ENCODE peak calls at places on chromosome 11, in five cellular contexts. A, O, G, Z and P are unnamed samples.
A peak's percentile ranks its signal among the peaks of the same experiment; 100 is the strongest.

GRCh38 chr11:73528420-73528819 is 69.5 kb downstream of the FAM168A start:
- DNase-seq in A (peak; percentile 55), O (no peak), G (no peak), Z (peak; percentile 27), P (no peak)

GRCh38 chr11:83713701-83714100 is 427.5 kb upstream of the CCDC90B start:
- DNase-seq in A (peak; percentile 81), O (no peak), G (no peak), Z (no peak), P (no peak)

GRCh38 chr11:2529173-2529572 is 84.4 kb downstream of the KCNQ1 start:
- DNase-seq in A (no peak), O (no peak), G (peak; percentile 82), Z (no peak), P (no peak)

GRCh38 chr11:58024601-58025091 is 965 bp downstream of the OR9Q1 start:
- DNase-seq in A (peak; percentile 83), O (peak; percentile 82), G (peak; percentile 91), Z (peak; percentile 88), P (peak; percentile 69)

GRCh38 chr11:86152006-86152862 is 83.3 kb upstream of the PICALM start:
- DNase-seq in A (peak; percentile 72), O (no peak), G (no peak), Z (no peak), P (no peak)

GRCh38 chr11:9265211-9266131 is at the start of gene DENND5A:
- DNase-seq in A (peak; percentile 94), O (peak; percentile 88), G (peak; percentile 96), Z (peak; percentile 62), P (peak; percentile 93)

GRCh38 chr11:71251159-71251721 is 1.1 kb downstream of the SHANK2 start:
- DNase-seq in A (peak; percentile 58), O (no peak), G (peak; percentile 84), Z (no peak), P (peak; percentile 76)

GRCh38 chr11:62489204-62489603 is 57.4 kb downstream of the AHNAK start:
- DNase-seq in A (peak; percentile 66), O (no peak), G (no peak), Z (no peak), P (no peak)

GRCh38 chr11:12110714-12111481 is 508 bp downstream of the MICAL2 start:
- DNase-seq in A (peak; percentile 56), O (peak; percentile 43), G (no peak), Z (peak; percentile 57), P (peak; percentile 81)

GRCh38 chr11:72358461-72359405 is 75.6 kb downstream of the CLPB start:
- DNase-seq in A (no peak), O (no peak), G (no peak), Z (no peak), P (no peak)

GRCh38 chr11:108253176-108253575 is 30.3 kb downstream of the ATM start:
- DNase-seq in A (peak; percentile 32), O (no peak), G (no peak), Z (no peak), P (no peak)

GRCh38 chr11:19451609-19452008 is 210.9 kb upstream of the E2F8 start:
- DNase-seq in A (no peak), O (no peak), G (no peak), Z (no peak), P (no peak)

GRCh38 chr11:63670738-63671321 is 346 bp downstream of the ATL3 start:
- DNase-seq in A (peak; percentile 76), O (peak; percentile 59), G (peak; percentile 88), Z (peak; percentile 79), P (peak; percentile 86)

GRCh38 chr11:2261436-2262230 is 8.8 kb downstream of the ASCL2 start:
- DNase-seq in A (no peak), O (no peak), G (peak; percentile 67), Z (no peak), P (peak; percentile 56)

GRCh38 chr11:98625526-98625925 is 395.2 kb upstream of the CNTN5 start:
- DNase-seq in A (no peak), O (no peak), G (no peak), Z (no peak), P (no peak)

GRCh38 chr11:43268786-43269185 is 43.0 kb upstream of the API5 start:
- DNase-seq in A (no peak), O (no peak), G (no peak), Z (no peak), P (no peak)

GRCh38 chr11:131824766-131825165 is 454.4 kb downstream of the NTM start:
- DNase-seq in A (peak; percentile 85), O (no peak), G (no peak), Z (no peak), P (no peak)

GRCh38 chr11:75776546-75776945 is 8.0 kb downstream of the DGAT2 start:
- DNase-seq in A (no peak), O (no peak), G (no peak), Z (no peak), P (no peak)

GRCh38 chr11:88313441-88313840 is 24.1 kb downstream of the CTSC start:
- DNase-seq in A (peak; percentile 55), O (no peak), G (no peak), Z (no peak), P (no peak)

GRCh38 chr11:57638005-57638760 is 11.5 kb downstream of the YPEL4 start:
- DNase-seq in A (peak; percentile 92), O (peak; percentile 63), G (peak; percentile 91), Z (peak; percentile 33), P (peak; percentile 80)

GRCh38 chr11:11618973-11619435 is 2.8 kb downstream of the GALNT18 start:
- DNase-seq in A (no peak), O (no peak), G (no peak), Z (no peak), P (no peak)

GRCh38 chr11:66844496-66845142 is 1.4 kb downstream of the RCE1 start:
- DNase-seq in A (no peak), O (no peak), G (peak; percentile 85), Z (no peak), P (no peak)

GRCh38 chr11:106482920-106483761 is 405.7 kb downstream of the AASDHPPT start:
- DNase-seq in A (peak; percentile 49), O (no peak), G (no peak), Z (no peak), P (no peak)

GRCh38 chr11:67270256-67271211 is 4.3 kb downstream of the GRK2 start:
- DNase-seq in A (no peak), O (no peak), G (no peak), Z (peak; percentile 66), P (peak; percentile 67)

GRCh38 chr11:13009921-13010736 is 1.0 kb downstream of the RASSF10 start:
- DNase-seq in A (peak; percentile 51), O (no peak), G (peak; percentile 85), Z (peak; percentile 13), P (peak; percentile 76)

GRCh38 chr11:128585498-128586238 is 1.7 kb downstream of the ETS1 start:
- DNase-seq in A (no peak), O (no peak), G (no peak), Z (no peak), P (no peak)

GRCh38 chr11:128589998-128590397 is 2.6 kb upstream of the ETS1 start:
- DNase-seq in A (no peak), O (no peak), G (no peak), Z (no peak), P (no peak)

GRCh38 chr11:128586689-128587088 is 669 bp downstream of the ETS1 start:
- DNase-seq in A (no peak), O (no peak), G (no peak), Z (no peak), P (no peak)

GRCh38 chr11:128588086-128588485 is 728 bp upstream of the ETS1 start:
- DNase-seq in A (peak; percentile 30), O (no peak), G (no peak), Z (no peak), P (no peak)

GRCh38 chr11:128587415-128587814 is at the start of gene ETS1:
- DNase-seq in A (no peak), O (no peak), G (no peak), Z (no peak), P (no peak)
- H3K4me3 ChIP-seq in A (no peak within 1 kb of the TSS), O (peak within 1 kb of the TSS; percentile 62), G (no peak within 1 kb of the TSS), Z (no peak within 1 kb of the TSS), P (peak within 1 kb of the TSS; percentile 33)

GRCh38 chr11:102314784-102315183 is 2.5 kb upstream of the BIRC3 start:
- DNase-seq in A (no peak), O (no peak), G (no peak), Z (no peak), P (no peak)

GRCh38 chr11:102318469-102318868 is 1.2 kb downstream of the BIRC3 start:
- DNase-seq in A (peak; percentile 39), O (no peak), G (no peak), Z (no peak), P (no peak)

GRCh38 chr11:102317099-102317767 is at the start of gene BIRC3:
- DNase-seq in A (peak; percentile 95), O (peak; percentile 70), G (peak; percentile 96), Z (peak; percentile 91), P (peak; percentile 90)

GRCh38 chr11:102317768-102318103 is 452 bp downstream of the BIRC3 start:
- DNase-seq in A (no peak), O (no peak), G (no peak), Z (no peak), P (no peak)

GRCh38 chr11:102316505-102316904 is 779 bp upstream of the BIRC3 start:
- DNase-seq in A (no peak), O (no peak), G (no peak), Z (no peak), P (no peak)
- H3K4me3 ChIP-seq in A (peak overlapping the region; percentile 76), O (peak overlapping the region; percentile 68), G (no peak overlapping the region), Z (no peak overlapping the region), P (peak overlapping the region; percentile 60)

GRCh38 chr11:110081462-110082233 is 11.5 kb upstream of the ZC3H12C start:
- DNase-seq in A (peak; percentile 45), O (no peak), G (no peak), Z (no peak), P (no peak)

GRCh38 chr11:110078923-110079544 is 14.2 kb upstream of the ZC3H12C start:
- DNase-seq in A (no peak), O (no peak), G (no peak), Z (no peak), P (no peak)

GRCh38 chr11:110085255-110085838 is 7.8 kb upstream of the ZC3H12C start:
- DNase-seq in A (peak; percentile 24), O (no peak), G (no peak), Z (no peak), P (no peak)

GRCh38 chr11:110079726-110080125 is 13.5 kb upstream of the ZC3H12C start:
- DNase-seq in A (no peak), O (no peak), G (no peak), Z (no peak), P (no peak)

GRCh38 chr11:110082899-110083298 is 10.3 kb upstream of the ZC3H12C start:
- DNase-seq in A (no peak), O (no peak), G (no peak), Z (no peak), P (no peak)
- H3K4me3 ChIP-seq in A (no peak overlapping the region), O (no peak overlapping the region), G (no peak overlapping the region), Z (no peak overlapping the region), P (no peak overlapping the region)

DNA sequence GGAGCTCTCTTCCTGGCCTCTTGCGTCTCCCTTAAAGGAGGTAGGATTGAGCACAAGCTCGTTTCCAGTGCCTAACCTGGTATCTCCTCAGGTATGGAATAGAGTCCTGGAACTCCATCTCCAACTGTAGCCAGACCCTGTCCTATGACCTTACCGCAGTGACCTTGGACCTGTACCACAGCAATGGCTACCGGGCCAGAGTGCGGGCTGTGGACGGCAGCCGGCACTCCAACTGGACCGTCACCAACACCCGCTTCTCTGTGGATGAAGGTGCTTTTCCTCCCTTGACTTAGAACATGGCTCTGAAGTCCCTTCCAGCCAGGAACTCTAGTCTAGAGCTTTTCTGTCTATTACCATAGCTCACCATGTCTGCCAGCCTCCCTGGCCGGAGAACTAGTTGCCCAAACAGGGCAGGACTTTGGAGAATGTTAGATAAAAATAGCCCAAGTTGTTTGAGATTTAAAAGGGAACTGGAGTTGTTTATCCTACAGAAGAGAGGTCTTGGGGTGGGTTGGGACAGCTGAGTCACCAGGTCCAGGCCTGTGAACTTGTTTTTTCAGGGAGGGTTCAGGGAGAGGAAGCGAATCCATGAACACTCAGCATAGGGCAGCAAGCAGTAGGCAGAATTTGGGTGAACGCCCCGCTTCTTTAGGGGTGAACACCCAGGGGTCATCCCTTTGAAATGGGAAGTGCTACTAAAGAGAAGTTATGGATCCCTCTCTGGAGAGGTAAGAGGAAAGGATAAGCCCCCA is 3.3 kb downstream of the IL10RA start:
- DNase-seq in A (no peak), O (no peak), G (no peak), Z (no peak), P (no peak)
- H3K4me3 ChIP-seq in A (no peak overlapping the region), O (peak overlapping the region; percentile 70), G (no peak overlapping the region), Z (no peak overlapping the region), P (peak overlapping the region; percentile 49)